ENCODE peak calls at places on chromosome 1, in eight cellular contexts. One of them, this sample, is unnamed.

GRCh38 chr1:22689505-22689904 is 21.1 kb upstream of the EPHB2 start:
- DNase-seq in NT2/D1: no peak
- DNase-seq in AG08396: peak
- DNase-seq in mucosa of gallbladder: no peak
- DNase-seq in effector memory CD8-positive, alpha-beta T cell: no peak
- DNase-seq in naive thymus-derived CD8-positive, alpha-beta T cell: no peak
- DNase-seq in stimulated activated naive B cell treated with anti-CD40 and anti-IgM and Interleukin-4, amounts not matched to agents 10 μg/mL and 1 μg/mL and 100 μg/mL, for 72 hours: no peak
- DNase-seq in activated T-cell treated with anti-CD3 and anti-CD28 coated beads for 1 hour: no peak
- DNase-seq in this sample: no peak

GRCh38 chr1:51750729-51751128 is 127.8 kb downstream of the NRDC start:
- DNase-seq in NT2/D1: no peak
- DNase-seq in AG08396: no peak
- DNase-seq in effector memory CD8-positive, alpha-beta T cell: no peak
- DNase-seq in mucosa of gallbladder: no peak
- DNase-seq in naive thymus-derived CD8-positive, alpha-beta T cell: no peak
- DNase-seq in stimulated activated naive B cell treated with anti-CD40 and anti-IgM and Interleukin-4, amounts not matched to agents 10 μg/mL and 1 μg/mL and 100 μg/mL, for 72 hours: no peak
- DNase-seq in activated T-cell treated with anti-CD3 and anti-CD28 coated beads for 1 hour: no peak
- DNase-seq in this sample: no peak

GRCh38 chr1:231160851-231161710 is 777 bp upstream of the TRIM67 start:
- DNase-seq in activated T-cell treated with anti-CD3 and anti-CD28 coated beads for 1 hour: no peak
- DNase-seq in effector memory CD8-positive, alpha-beta T cell: no peak
- DNase-seq in AG08396: no peak
- DNase-seq in naive thymus-derived CD8-positive, alpha-beta T cell: no peak
- DNase-seq in NT2/D1: no peak
- DNase-seq in mucosa of gallbladder: no peak
- DNase-seq in stimulated activated naive B cell treated with anti-CD40 and anti-IgM and Interleukin-4, amounts not matched to agents 10 μg/mL and 1 μg/mL and 100 μg/mL, for 72 hours: no peak
- DNase-seq in this sample: no peak

GRCh38 chr1:195122497-195122896 is 1485.7 kb downstream of the KCNT2 start:
- DNase-seq in activated T-cell treated with anti-CD3 and anti-CD28 coated beads for 1 hour: no peak
- DNase-seq in effector memory CD8-positive, alpha-beta T cell: no peak
- DNase-seq in AG08396: no peak
- DNase-seq in NT2/D1: no peak
- DNase-seq in stimulated activated naive B cell treated with anti-CD40 and anti-IgM and Interleukin-4, amounts not matched to agents 10 μg/mL and 1 μg/mL and 100 μg/mL, for 72 hours: no peak
- DNase-seq in naive thymus-derived CD8-positive, alpha-beta T cell: no peak
- DNase-seq in mucosa of gallbladder: no peak
- DNase-seq in this sample: no peak

GRCh38 chr1:10796029-10796944 is at the start of gene CASZ1:
- DNase-seq in stimulated activated naive B cell treated with anti-CD40 and anti-IgM and Interleukin-4, amounts not matched to agents 10 μg/mL and 1 μg/mL and 100 μg/mL, for 72 hours: no peak
- DNase-seq in naive thymus-derived CD8-positive, alpha-beta T cell: no peak
- DNase-seq in NT2/D1: peak
- DNase-seq in effector memory CD8-positive, alpha-beta T cell: no peak
- DNase-seq in activated T-cell treated with anti-CD3 and anti-CD28 coated beads for 1 hour: no peak
- DNase-seq in mucosa of gallbladder: peak
- DNase-seq in AG08396: peak
- DNase-seq in this sample: no peak

GRCh38 chr1:51729824-51730284 is 113.0 kb downstream of the OSBPL9 start:
- DNase-seq in activated T-cell treated with anti-CD3 and anti-CD28 coated beads for 1 hour: peak
- DNase-seq in NT2/D1: peak
- DNase-seq in naive thymus-derived CD8-positive, alpha-beta T cell: no peak
- DNase-seq in effector memory CD8-positive, alpha-beta T cell: no peak
- DNase-seq in AG08396: no peak
- DNase-seq in stimulated activated naive B cell treated with anti-CD40 and anti-IgM and Interleukin-4, amounts not matched to agents 10 μg/mL and 1 μg/mL and 100 μg/mL, for 72 hours: no peak
- DNase-seq in mucosa of gallbladder: no peak
- DNase-seq in this sample: no peak

GRCh38 chr1:201408176-201408814 is 9.2 kb upstream of the LAD1 start:
- DNase-seq in naive thymus-derived CD8-positive, alpha-beta T cell: peak
- DNase-seq in stimulated activated naive B cell treated with anti-CD40 and anti-IgM and Interleukin-4, amounts not matched to agents 10 μg/mL and 1 μg/mL and 100 μg/mL, for 72 hours: peak
- DNase-seq in effector memory CD8-positive, alpha-beta T cell: peak
- DNase-seq in mucosa of gallbladder: peak
- DNase-seq in AG08396: peak
- DNase-seq in activated T-cell treated with anti-CD3 and anti-CD28 coated beads for 1 hour: peak
- DNase-seq in NT2/D1: peak
- DNase-seq in this sample: no peak

GRCh38 chr1:198253668-198254067 is 96.9 kb downstream of the NEK7 start:
- DNase-seq in stimulated activated naive B cell treated with anti-CD40 and anti-IgM and Interleukin-4, amounts not matched to agents 10 μg/mL and 1 μg/mL and 100 μg/mL, for 72 hours: peak
- DNase-seq in naive thymus-derived CD8-positive, alpha-beta T cell: no peak
- DNase-seq in activated T-cell treated with anti-CD3 and anti-CD28 coated beads for 1 hour: no peak
- DNase-seq in AG08396: peak
- DNase-seq in NT2/D1: no peak
- DNase-seq in mucosa of gallbladder: no peak
- DNase-seq in effector memory CD8-positive, alpha-beta T cell: no peak
- DNase-seq in this sample: no peak

GRCh38 chr1:54016343-54017282 is 1.4 kb downstream of the LDLRAD1 start:
- DNase-seq in AG08396: peak
- DNase-seq in mucosa of gallbladder: peak
- DNase-seq in activated T-cell treated with anti-CD3 and anti-CD28 coated beads for 1 hour: no peak
- DNase-seq in naive thymus-derived CD8-positive, alpha-beta T cell: no peak
- DNase-seq in stimulated activated naive B cell treated with anti-CD40 and anti-IgM and Interleukin-4, amounts not matched to agents 10 μg/mL and 1 μg/mL and 100 μg/mL, for 72 hours: no peak
- DNase-seq in NT2/D1: peak
- DNase-seq in effector memory CD8-positive, alpha-beta T cell: no peak
- DNase-seq in this sample: no peak

GRCh38 chr1:234538062-234538731 is 59.2 kb upstream of the TARBP1 start:
- DNase-seq in effector memory CD8-positive, alpha-beta T cell: no peak
- DNase-seq in stimulated activated naive B cell treated with anti-CD40 and anti-IgM and Interleukin-4, amounts not matched to agents 10 μg/mL and 1 μg/mL and 100 μg/mL, for 72 hours: no peak
- DNase-seq in NT2/D1: no peak
- DNase-seq in activated T-cell treated with anti-CD3 and anti-CD28 coated beads for 1 hour: no peak
- DNase-seq in naive thymus-derived CD8-positive, alpha-beta T cell: no peak
- DNase-seq in AG08396: no peak
- DNase-seq in mucosa of gallbladder: peak
- DNase-seq in this sample: no peak